ENCODE peak calls at places on chromosomes 16 and 17, in four cellular contexts. U is GM12878, X is K562, K is HepG2. Y is an unnamed sample.

GRCh38 chr16:15857779-15858560 is 1.1 kb upstream of the MYH11 start:
- DNase-seq in U (no peak), X (no peak), K (no peak), Y (no peak)

GRCh38 chr16:80015566-80015965 is 415.0 kb upstream of the MAF start:
- DNase-seq in U (no peak), X (no peak), K (no peak), Y (no peak)

GRCh38 chr16:8229011-8229520 is 361.2 kb downstream of the TMEM114 start:
- DNase-seq in U (no peak), X (no peak), K (no peak), Y (no peak)

GRCh38 chr16:55572439-55572838 is 6.0 kb downstream of the CAPNS2 start:
- DNase-seq in U (no peak), X (no peak), K (no peak), Y (no peak)

GRCh38 chr16:13005836-13006235 is 104.4 kb downstream of the SHISA9 start:
- DNase-seq in U (no peak), X (no peak), K (no peak), Y (no peak)

GRCh38 chr17:40355123-40355803 is 9.3 kb downstream of the GJD3 start:
- DNase-seq in U (no peak), X (peak; percentile 86), K (peak; percentile 58), Y (peak; percentile 72)

GRCh38 chr16:47387026-47387734 is 73.7 kb downstream of the ITFG1 start:
- DNase-seq in U (no peak), X (no peak), K (peak; percentile 38), Y (no peak)

GRCh38 chr17:68161644-68162428 is 86.0 kb upstream of the AMZ2 start:
- DNase-seq in U (no peak), X (no peak), K (no peak), Y (no peak)

GRCh38 chr17:38869647-38870258 is at the start of gene LASP1:
- DNase-seq in U (peak; percentile 55), X (peak; percentile 81), K (peak; percentile 77), Y (peak; percentile 76)

GRCh38 chr16:58807276-58807675 is 73.2 kb upstream of the GOT2 start:
- DNase-seq in U (no peak), X (no peak), K (no peak), Y (no peak)
- TF ChIP-seq BHLHE40 in U (no peak), X (no peak), K (no peak), Y (no peak)

DNA sequence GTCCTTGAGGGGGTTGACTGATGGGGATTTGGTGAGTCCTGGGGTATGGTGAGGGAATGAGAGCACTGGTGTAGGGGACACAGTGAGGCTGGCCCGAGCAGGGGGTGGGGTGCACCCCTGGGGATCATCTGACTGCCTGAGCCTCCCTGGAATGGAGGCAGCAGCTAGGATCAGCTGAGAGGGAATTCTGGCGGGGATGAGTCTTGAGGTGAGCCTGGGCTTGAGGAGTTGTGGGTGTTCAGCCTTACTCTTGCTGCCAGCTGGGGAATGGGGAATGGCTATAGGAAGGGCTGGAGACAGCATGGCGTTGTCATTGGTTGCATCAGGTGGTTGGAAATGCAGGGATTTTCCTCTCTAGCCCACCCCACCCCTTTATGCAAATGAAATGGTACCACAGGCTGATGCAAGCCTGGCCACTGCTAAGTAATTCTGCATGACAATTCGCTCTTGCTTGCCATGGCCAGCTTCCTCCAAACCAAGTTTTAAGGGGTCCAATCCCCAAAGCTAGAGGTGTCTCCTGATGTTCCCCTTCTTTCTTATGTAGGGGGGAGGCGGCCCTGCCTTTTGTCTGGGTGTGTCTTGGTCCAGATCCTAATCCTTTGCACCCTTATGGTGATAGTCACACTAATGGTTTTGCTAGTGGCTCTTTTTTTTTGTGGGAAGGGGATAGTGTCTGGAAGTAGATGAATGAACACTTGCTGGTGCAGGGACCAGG is 7.5 kb downstream of the NFE2L1 start:
- DNase-seq in U (peak; percentile 38), X (no peak), K (no peak), Y (no peak)
- TF ChIP-seq TARDBP in U (no peak), X (no peak), K (no peak), Y (no peak)

GRCh38 chr16:19213885-19214284 is 45.8 kb downstream of the SYT17 start:
- DNase-seq in U (no peak), X (no peak), K (peak; percentile 47), Y (no peak)

GRCh38 chr16:19215705-19216104 is 47.7 kb downstream of the SYT17 start:
- DNase-seq in U (no peak), X (no peak), K (no peak), Y (no peak)

GRCh38 chr16:19210968-19211367 is 42.9 kb downstream of the SYT17 start:
- DNase-seq in U (peak; percentile 63), X (no peak), K (no peak), Y (no peak)

GRCh38 chr16:19212059-19212458 is 44.0 kb downstream of the SYT17 start:
- DNase-seq in U (no peak), X (no peak), K (no peak), Y (no peak)

GRCh38 chr16:19210175-19210924 is 42.3 kb downstream of the SYT17 start:
- DNase-seq in U (peak; percentile 79), X (no peak), K (no peak), Y (no peak)
- TF ChIP-seq BHLHE40 in U (peak; percentile 83), X (no peak), K (no peak), Y (no peak)

DNA sequence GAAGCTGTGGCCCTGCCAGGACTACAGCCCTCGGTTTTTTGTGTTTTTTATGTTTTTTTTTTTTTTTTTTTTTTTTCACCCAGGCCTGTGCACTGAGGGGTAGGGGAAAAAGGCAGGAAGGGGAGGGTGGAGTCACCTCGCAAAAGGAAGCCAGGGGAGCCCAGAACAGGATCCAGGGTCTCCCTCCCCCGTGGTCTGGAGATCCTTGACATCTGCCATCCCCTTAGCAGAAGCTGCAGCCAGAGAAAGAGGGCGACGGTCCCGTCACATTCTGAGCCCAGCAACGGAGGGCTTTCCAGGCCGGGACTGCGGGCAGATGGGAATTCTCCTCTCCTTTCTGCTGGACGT is 29.1 kb upstream of the PHOSPHO1 start:
- DNase-seq in U (no peak), X (no peak), K (no peak), Y (no peak)
- TF ChIP-seq TARDBP in U (no peak), X (no peak), K (no peak), Y (no peak)

DNA sequence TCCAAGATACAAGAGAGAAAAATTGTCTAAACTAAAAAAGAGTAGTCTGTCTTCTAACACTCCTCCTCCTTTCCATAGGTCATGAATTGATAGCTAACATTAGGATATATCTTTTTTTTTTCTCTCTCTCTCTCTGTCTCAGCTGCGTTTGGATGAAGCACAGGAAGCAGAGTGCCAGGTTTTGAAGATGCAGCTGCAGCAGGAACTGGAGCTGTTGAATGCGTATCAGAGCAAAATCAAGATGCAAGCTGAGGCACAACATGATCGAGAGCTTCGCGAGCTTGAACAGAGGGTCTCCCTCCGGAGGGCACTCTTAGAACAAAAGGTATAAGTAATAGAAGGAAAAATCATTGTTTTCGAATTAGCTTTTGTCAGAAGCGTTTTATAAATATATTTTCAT is 32.9 kb downstream of the ABHD15 start:
- DNase-seq in U (no peak), X (no peak), K (no peak), Y (no peak)
- TF ChIP-seq BHLHE40 in U (no peak), X (no peak), K (no peak), Y (no peak)

GRCh38 chr16:21598676-21599157 is 660 bp upstream of the METTL9 start:
- DNase-seq in U (no peak), X (no peak), K (no peak), Y (no peak)
- TF ChIP-seq TARDBP in U (no peak), X (no peak), K (no peak), Y (no peak)

DNA sequence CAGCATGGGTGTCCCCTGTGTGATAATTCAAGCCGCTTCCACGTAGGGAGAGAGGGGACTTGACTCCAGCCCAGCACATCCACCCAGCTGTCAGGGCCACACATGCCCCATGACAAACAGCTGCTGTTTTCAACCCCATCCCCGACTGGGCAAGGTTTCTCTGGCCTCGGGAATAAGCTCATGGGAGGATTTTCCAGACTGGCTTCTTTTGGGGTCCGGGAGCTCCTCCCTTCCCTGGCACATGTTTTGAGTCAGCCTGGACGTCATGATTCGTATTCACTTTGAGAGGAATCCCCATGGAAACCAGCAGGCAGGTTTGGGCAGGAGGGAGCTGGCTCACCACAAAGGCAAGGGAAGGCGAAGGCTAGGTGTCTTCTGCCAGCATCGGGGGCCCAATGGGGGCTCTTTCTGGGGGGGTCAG is 156.4 kb downstream of the CMIP start:
- DNase-seq in U (no peak), X (no peak), K (no peak), Y (no peak)
- TF ChIP-seq BHLHE40 in U (no peak), X (no peak), K (no peak), Y (no peak)

GRCh38 chr16:88381820-88382451 is 823 bp upstream of the ZNF469 start:
- DNase-seq in U (no peak), X (no peak), K (no peak), Y (no peak)

GRCh38 chr16:88384222-88385111 is 1.7 kb downstream of the ZNF469 start:
- DNase-seq in U (no peak), X (no peak), K (no peak), Y (no peak)

GRCh38 chr16:88382491-88383400 is at the start of gene ZNF469:
- DNase-seq in U (no peak), X (no peak), K (no peak), Y (peak; percentile 62)

GRCh38 chr16:88385112-88385594 is 2.4 kb downstream of the ZNF469 start:
- DNase-seq in U (no peak), X (no peak), K (no peak), Y (no peak)

GRCh38 chr16:88383401-88384221 is 852 bp downstream of the ZNF469 start:
- DNase-seq in U (no peak), X (peak; percentile 56), K (no peak), Y (peak; percentile 47)
- TF ChIP-seq TARDBP in U (no peak), X (no peak), K (no peak), Y (no peak)